ENCODE peak calls at places on chromosomes 7 and 10, in ten cellular contexts. One of them, this sample, is unnamed.

GRCh38 chr10:98338896-98339295 is 70.9 kb upstream of the LOXL4 start:
- DNase-seq in upper lobe of right lung: no peak
- DNase-seq in AG09309: no peak
- DNase-seq in transverse colon: no peak
- DNase-seq in right lobe of liver: no peak
- DNase-seq in GM23338: no peak
- DNase-seq in PC-3: no peak
- DNase-seq in cardiac fibroblast: peak
- DNase-seq in H9: no peak
- DNase-seq in CD8-positive, alpha-beta T cell: no peak
- DNase-seq in this sample: no peak

GRCh38 chr10:91051834-91052233 is 130.9 kb upstream of the ANKRD1 start:
- DNase-seq in upper lobe of right lung: no peak
- DNase-seq in PC-3: no peak
- DNase-seq in CD8-positive, alpha-beta T cell: no peak
- DNase-seq in transverse colon: peak
- DNase-seq in right lobe of liver: no peak
- DNase-seq in H9: no peak
- DNase-seq in cardiac fibroblast: peak
- DNase-seq in GM23338: no peak
- DNase-seq in AG09309: no peak
- DNase-seq in this sample: no peak

GRCh38 chr10:116891208-116891607 is 41.9 kb downstream of the ENO4 start:
- DNase-seq in transverse colon: peak
- DNase-seq in upper lobe of right lung: no peak
- DNase-seq in cardiac fibroblast: peak
- DNase-seq in H9: no peak
- DNase-seq in AG09309: peak
- DNase-seq in GM23338: no peak
- DNase-seq in right lobe of liver: no peak
- DNase-seq in PC-3: peak
- DNase-seq in CD8-positive, alpha-beta T cell: no peak
- DNase-seq in this sample: no peak

GRCh38 chr7:73512018-73512780 is 9.9 kb downstream of the BAZ1B start:
- DNase-seq in right lobe of liver: peak
- DNase-seq in H9: no peak
- DNase-seq in CD8-positive, alpha-beta T cell: no peak
- DNase-seq in PC-3: no peak
- DNase-seq in cardiac fibroblast: peak
- DNase-seq in upper lobe of right lung: no peak
- DNase-seq in transverse colon: no peak
- DNase-seq in GM23338: no peak
- DNase-seq in AG09309: no peak
- DNase-seq in this sample: no peak

GRCh38 chr10:70174058-70174741 is 3.9 kb upstream of the SAR1A start:
- DNase-seq in cardiac fibroblast: peak
- DNase-seq in right lobe of liver: no peak
- DNase-seq in CD8-positive, alpha-beta T cell: peak
- DNase-seq in transverse colon: peak
- DNase-seq in upper lobe of right lung: no peak
- DNase-seq in PC-3: peak
- DNase-seq in AG09309: no peak
- DNase-seq in H9: no peak
- DNase-seq in GM23338: no peak
- DNase-seq in this sample: no peak

GRCh38 chr7:39465055-39465929 is 100.9 kb upstream of the YAE1 start:
- DNase-seq in H9: peak
- DNase-seq in right lobe of liver: peak
- DNase-seq in cardiac fibroblast: peak
- DNase-seq in PC-3: peak
- DNase-seq in upper lobe of right lung: no peak
- DNase-seq in GM23338: peak
- DNase-seq in CD8-positive, alpha-beta T cell: peak
- DNase-seq in AG09309: peak
- DNase-seq in transverse colon: peak
- DNase-seq in this sample: no peak

GRCh38 chr10:121754667-121755066 is 156.4 kb upstream of the FGFR2 start:
- DNase-seq in H9: no peak
- DNase-seq in upper lobe of right lung: no peak
- DNase-seq in transverse colon: no peak
- DNase-seq in CD8-positive, alpha-beta T cell: no peak
- DNase-seq in AG09309: no peak
- DNase-seq in GM23338: no peak
- DNase-seq in right lobe of liver: no peak
- DNase-seq in cardiac fibroblast: no peak
- DNase-seq in PC-3: no peak
- DNase-seq in this sample: no peak

GRCh38 chr10:125626671-125627070 is 56.3 kb downstream of the TEX36 start:
- DNase-seq in PC-3: no peak
- DNase-seq in H9: no peak
- DNase-seq in right lobe of liver: no peak
- DNase-seq in upper lobe of right lung: no peak
- DNase-seq in transverse colon: no peak
- DNase-seq in cardiac fibroblast: no peak
- DNase-seq in AG09309: no peak
- DNase-seq in GM23338: no peak
- DNase-seq in CD8-positive, alpha-beta T cell: no peak
- DNase-seq in this sample: no peak

GRCh38 chr7:92785923-92786322 is 50.5 kb downstream of the CDK6 start:
- DNase-seq in H9: no peak
- DNase-seq in AG09309: no peak
- DNase-seq in transverse colon: no peak
- DNase-seq in GM23338: no peak
- DNase-seq in right lobe of liver: no peak
- DNase-seq in PC-3: no peak
- DNase-seq in upper lobe of right lung: no peak
- DNase-seq in CD8-positive, alpha-beta T cell: no peak
- DNase-seq in cardiac fibroblast: peak
- DNase-seq in this sample: no peak

GRCh38 chr10:6716521-6716920 is 136.4 kb upstream of the PRKCQ start:
- DNase-seq in H9: no peak
- DNase-seq in cardiac fibroblast: no peak
- DNase-seq in transverse colon: no peak
- DNase-seq in CD8-positive, alpha-beta T cell: no peak
- DNase-seq in AG09309: peak
- DNase-seq in upper lobe of right lung: no peak
- DNase-seq in right lobe of liver: no peak
- DNase-seq in PC-3: no peak
- DNase-seq in GM23338: no peak
- DNase-seq in this sample: no peak

GRCh38 chr7:142372727-142373126 is 114.9 kb upstream of the PRSS58 start:
- DNase-seq in right lobe of liver: no peak
- DNase-seq in cardiac fibroblast: no peak
- DNase-seq in H9: no peak
- DNase-seq in transverse colon: no peak
- DNase-seq in GM23338: no peak
- DNase-seq in CD8-positive, alpha-beta T cell: no peak
- DNase-seq in AG09309: no peak
- DNase-seq in PC-3: no peak
- DNase-seq in upper lobe of right lung: no peak
- DNase-seq in this sample: no peak

GRCh38 chr7:78080811-78081210 is 282.2 kb downstream of the PHTF2 start:
- DNase-seq in transverse colon: no peak
- DNase-seq in H9: no peak
- DNase-seq in upper lobe of right lung: no peak
- DNase-seq in GM23338: no peak
- DNase-seq in CD8-positive, alpha-beta T cell: no peak
- DNase-seq in right lobe of liver: no peak
- DNase-seq in AG09309: no peak
- DNase-seq in cardiac fibroblast: no peak
- DNase-seq in PC-3: peak
- DNase-seq in this sample: no peak

GRCh38 chr10:6667679-6668270 is 87.7 kb upstream of the PRKCQ start:
- DNase-seq in PC-3: peak
- DNase-seq in H9: peak
- DNase-seq in right lobe of liver: no peak
- DNase-seq in AG09309: no peak
- DNase-seq in transverse colon: peak
- DNase-seq in cardiac fibroblast: peak
- DNase-seq in GM23338: peak
- DNase-seq in CD8-positive, alpha-beta T cell: no peak
- DNase-seq in upper lobe of right lung: no peak
- DNase-seq in this sample: no peak

GRCh38 chr10:78301891-78302738 is 268.5 kb downstream of the RPS24 start:
- DNase-seq in H9: peak
- DNase-seq in cardiac fibroblast: no peak
- DNase-seq in AG09309: no peak
- DNase-seq in right lobe of liver: peak
- DNase-seq in GM23338: peak
- DNase-seq in upper lobe of right lung: no peak
- DNase-seq in PC-3: peak
- DNase-seq in transverse colon: no peak
- DNase-seq in CD8-positive, alpha-beta T cell: no peak
- DNase-seq in this sample: peak
- TF ChIP-seq CTCF in H9: peak
- TF ChIP-seq CTCF in cardiac fibroblast: no peak
- TF ChIP-seq CTCF in AG09309: peak
- TF ChIP-seq CTCF in right lobe of liver: no peak
- TF ChIP-seq CTCF in GM23338: peak
- TF ChIP-seq CTCF in upper lobe of right lung: no peak
- TF ChIP-seq CTCF in PC-3: peak
- TF ChIP-seq CTCF in transverse colon: no peak
- TF ChIP-seq CTCF in CD8-positive, alpha-beta T cell: no peak
- TF ChIP-seq CTCF in this sample: peak

GRCh38 chr10:85111271-85111670 is 782.9 kb downstream of the CCSER2 start:
- DNase-seq in PC-3: no peak
- DNase-seq in H9: no peak
- DNase-seq in cardiac fibroblast: no peak
- DNase-seq in AG09309: no peak
- DNase-seq in transverse colon: no peak
- DNase-seq in CD8-positive, alpha-beta T cell: no peak
- DNase-seq in GM23338: no peak
- DNase-seq in right lobe of liver: no peak
- DNase-seq in upper lobe of right lung: no peak
- DNase-seq in this sample: no peak

GRCh38 chr10:85100495-85100894 is 772.1 kb downstream of the CCSER2 start:
- DNase-seq in CD8-positive, alpha-beta T cell: no peak
- DNase-seq in cardiac fibroblast: no peak
- DNase-seq in PC-3: no peak
- DNase-seq in H9: no peak
- DNase-seq in right lobe of liver: no peak
- DNase-seq in upper lobe of right lung: no peak
- DNase-seq in AG09309: no peak
- DNase-seq in transverse colon: no peak
- DNase-seq in GM23338: no peak
- DNase-seq in this sample: no peak

DNA sequence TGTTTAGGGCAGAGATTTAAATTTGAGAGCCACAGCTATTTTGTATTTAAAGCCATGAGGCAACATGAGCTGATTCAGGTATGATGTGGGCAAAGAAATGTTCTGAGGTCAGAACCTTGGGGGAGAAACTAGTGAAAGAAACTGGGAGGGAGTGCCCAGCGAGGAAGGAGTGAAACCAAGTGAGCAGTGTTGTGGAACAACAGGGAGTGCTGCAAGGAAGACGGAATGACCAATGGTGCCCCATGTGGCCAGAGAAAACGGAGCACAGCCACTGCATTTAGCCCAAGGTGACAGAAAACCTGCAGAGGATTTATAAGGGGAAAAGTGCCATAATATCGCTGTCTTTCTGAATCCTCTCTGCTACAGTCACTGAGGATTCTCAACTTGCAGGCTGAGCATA is 777.2 kb downstream of the CCSER2 start:
- DNase-seq in AG09309: no peak
- DNase-seq in H9: peak
- DNase-seq in CD8-positive, alpha-beta T cell: no peak
- DNase-seq in transverse colon: no peak
- DNase-seq in right lobe of liver: no peak
- DNase-seq in cardiac fibroblast: no peak
- DNase-seq in upper lobe of right lung: no peak
- DNase-seq in PC-3: no peak
- DNase-seq in GM23338: peak
- DNase-seq in this sample: no peak
- TF ChIP-seq CTCF in AG09309: no peak
- TF ChIP-seq CTCF in H9: peak
- TF ChIP-seq CTCF in CD8-positive, alpha-beta T cell: no peak
- TF ChIP-seq CTCF in transverse colon: no peak
- TF ChIP-seq CTCF in right lobe of liver: peak
- TF ChIP-seq CTCF in cardiac fibroblast: no peak
- TF ChIP-seq CTCF in upper lobe of right lung: no peak
- TF ChIP-seq CTCF in PC-3: peak
- TF ChIP-seq CTCF in GM23338: peak
- TF ChIP-seq CTCF in this sample: peak

DNA sequence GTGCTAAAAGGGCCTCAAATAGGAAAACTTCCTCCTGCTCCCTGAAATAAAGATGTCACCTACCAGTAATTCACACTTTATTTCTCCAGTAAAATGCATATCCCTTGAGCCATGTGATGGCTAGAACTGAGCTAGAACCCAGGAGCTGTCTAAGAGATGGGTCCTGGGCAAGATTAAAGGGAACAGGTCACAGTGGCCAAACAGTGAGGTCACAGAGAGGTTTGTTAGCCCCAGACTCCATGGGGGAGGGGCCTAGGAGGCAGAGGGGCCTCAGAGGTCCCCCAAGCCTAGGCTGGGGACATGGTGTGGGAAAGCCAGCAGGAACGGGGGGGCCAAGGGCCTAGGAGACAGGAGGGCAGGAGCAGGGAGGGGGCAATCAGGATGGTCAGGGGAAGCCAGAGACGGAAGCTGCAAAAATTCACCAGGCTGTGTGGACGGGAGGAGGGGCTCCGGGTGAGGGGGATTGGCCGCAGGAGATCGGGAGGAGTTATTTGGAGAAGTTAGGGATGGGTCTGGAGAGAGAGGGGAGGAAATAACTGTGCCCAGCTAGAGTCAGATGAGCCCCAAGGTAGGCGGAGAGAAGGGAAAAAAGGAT is 3.3 kb downstream of the FBXO24 start:
- DNase-seq in right lobe of liver: no peak
- DNase-seq in PC-3: no peak
- DNase-seq in CD8-positive, alpha-beta T cell: no peak
- DNase-seq in transverse colon: no peak
- DNase-seq in GM23338: peak
- DNase-seq in H9: peak
- DNase-seq in AG09309: no peak
- DNase-seq in cardiac fibroblast: no peak
- DNase-seq in upper lobe of right lung: no peak
- DNase-seq in this sample: no peak
- TF ChIP-seq CTCF in right lobe of liver: no peak
- TF ChIP-seq CTCF in PC-3: no peak
- TF ChIP-seq CTCF in CD8-positive, alpha-beta T cell: no peak
- TF ChIP-seq CTCF in transverse colon: no peak
- TF ChIP-seq CTCF in GM23338: no peak
- TF ChIP-seq CTCF in H9: no peak
- TF ChIP-seq CTCF in AG09309: no peak
- TF ChIP-seq CTCF in cardiac fibroblast: no peak
- TF ChIP-seq CTCF in upper lobe of right lung: no peak
- TF ChIP-seq CTCF in this sample: no peak

DNA sequence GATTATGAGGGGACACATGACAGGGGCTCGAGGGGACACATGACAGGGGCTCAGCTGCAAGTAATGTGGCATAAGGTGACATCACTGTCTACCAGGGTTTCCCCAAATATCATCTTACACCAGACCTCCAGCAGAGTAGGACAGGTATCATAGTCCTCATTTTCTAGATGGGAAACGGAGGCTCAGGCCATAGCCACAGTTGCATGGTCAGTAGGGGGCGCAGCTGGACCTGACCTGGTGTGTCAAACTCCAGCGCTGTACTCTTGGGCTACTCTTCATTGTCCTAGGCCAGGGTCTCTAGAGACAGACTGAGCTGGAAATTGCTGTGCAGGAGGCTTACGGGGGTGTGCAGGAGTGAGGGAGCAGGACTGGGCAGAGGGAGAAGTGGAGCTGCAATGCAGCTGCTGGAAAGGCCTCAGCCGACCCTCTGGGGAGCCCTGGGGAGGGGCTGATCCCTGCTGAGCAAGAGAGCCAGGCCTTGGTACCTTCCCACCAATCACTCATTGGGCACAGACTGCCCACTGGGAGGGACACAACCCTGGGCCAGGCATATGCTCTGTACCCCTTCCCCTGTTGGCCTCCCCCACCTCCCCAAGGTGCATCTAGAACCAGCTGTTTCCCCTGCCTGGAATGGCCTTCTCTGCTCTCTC is 89.9 kb downstream of the CDH23 start:
- DNase-seq in upper lobe of right lung: peak
- DNase-seq in H9: peak
- DNase-seq in PC-3: peak
- DNase-seq in AG09309: no peak
- DNase-seq in transverse colon: peak
- DNase-seq in right lobe of liver: peak
- DNase-seq in CD8-positive, alpha-beta T cell: no peak
- DNase-seq in GM23338: peak
- DNase-seq in cardiac fibroblast: peak
- DNase-seq in this sample: no peak
- TF ChIP-seq CTCF in upper lobe of right lung: peak
- TF ChIP-seq CTCF in H9: peak
- TF ChIP-seq CTCF in PC-3: peak
- TF ChIP-seq CTCF in AG09309: peak
- TF ChIP-seq CTCF in transverse colon: peak
- TF ChIP-seq CTCF in right lobe of liver: peak
- TF ChIP-seq CTCF in CD8-positive, alpha-beta T cell: no peak
- TF ChIP-seq CTCF in GM23338: peak
- TF ChIP-seq CTCF in cardiac fibroblast: peak
- TF ChIP-seq CTCF in this sample: peak

This sample was measured in chondrocyte.